ENCODE peak calls at places on chromosomes 1 and 21, in four cellular contexts. E is central memory CD4-positive, alpha-beta T cell; V is COR-L47; R is activated CD8-positive, alpha-beta memory T cell treated with anti-CD3 and anti-CD28 coated beads for 48 hours. J is an unnamed sample.

GRCh38 chr21:38267991-38268858 is 11.4 kb downstream of the KCNJ15 start:
- DNase-seq in V (no peak), E (no peak), R (no peak), J (no peak)

GRCh38 chr1:71049951-71050598 is 2.5 kb upstream of the PTGER3 start:
- DNase-seq in R (no peak), V (peak), E (peak), J (peak)

GRCh38 chr1:183821309-183822080 is 16.6 kb downstream of the RGL1 start:
- DNase-seq in V (no peak), R (no peak), E (no peak), J (no peak)

GRCh38 chr1:11320153-11320936 is 47.3 kb downstream of the UBIAD1 start:
- DNase-seq in E (peak), V (no peak), R (peak), J (peak)

GRCh38 chr1:5977494-5978444 is 14.5 kb downstream of the NPHP4 start:
- DNase-seq in R (no peak), E (no peak), V (no peak), J (no peak)

GRCh38 chr21:14754259-14754604 is 208.1 kb upstream of the SAMSN1 start:
- DNase-seq in E (no peak), V (no peak), R (no peak), J (no peak)

GRCh38 chr1:56758135-56758534 is 61.1 kb downstream of the FYB2 start:
- DNase-seq in E (no peak), V (peak), R (no peak), J (peak)

GRCh38 chr1:152777510-152778137 is 2.7 kb downstream of the LCE1F start:
- DNase-seq in R (no peak), V (no peak), E (no peak), J (no peak)

GRCh38 chr1:94011709-94012590 is 102.7 kb upstream of the GCLM start:
- DNase-seq in V (no peak), R (no peak), E (no peak), J (no peak)

GRCh38 chr1:99475991-99476532 is 169.9 kb upstream of the PALMD start:
- DNase-seq in E (no peak), V (no peak), R (no peak), J (no peak)

GRCh38 chr1:217363319-217363718 is 267.6 kb downstream of the GPATCH2 start:
- DNase-seq in V (no peak), R (no peak), E (no peak), J (no peak)